ENCODE peak calls at places on chromosome 4, in six cellular contexts. One of them, this sample, is unnamed.

GRCh38 chr4:105936901-105937300 is 41.6 kb downstream of the NPNT start:
- DNase-seq in activated CD4-positive, alpha-beta T cell treated with anti-CD3 and anti-CD28 coated beads for 24 hours: no peak
- DNase-seq in bronchial epithelial cell: no peak
- DNase-seq in HT1080: no peak
- DNase-seq in NCI-H1092 treated with DMSO at 0.1 percent for 48 hours: no peak
- DNase-seq in iris pigment epithelial cell: no peak
- DNase-seq in this sample: no peak

GRCh38 chr4:10655968-10656367 is 28.6 kb downstream of the CLNK start:
- DNase-seq in activated CD4-positive, alpha-beta T cell treated with anti-CD3 and anti-CD28 coated beads for 24 hours: no peak
- DNase-seq in bronchial epithelial cell: peak
- DNase-seq in HT1080: peak
- DNase-seq in NCI-H1092 treated with DMSO at 0.1 percent for 48 hours: no peak
- DNase-seq in iris pigment epithelial cell: peak
- DNase-seq in this sample: peak

GRCh38 chr4:136751530-136751929 is 780.8 kb downstream of the PCDH18 start:
- DNase-seq in activated CD4-positive, alpha-beta T cell treated with anti-CD3 and anti-CD28 coated beads for 24 hours: no peak
- DNase-seq in bronchial epithelial cell: no peak
- DNase-seq in HT1080: no peak
- DNase-seq in NCI-H1092 treated with DMSO at 0.1 percent for 48 hours: no peak
- DNase-seq in iris pigment epithelial cell: no peak
- DNase-seq in this sample: no peak

GRCh38 chr4:177214935-177215334 is 94.7 kb upstream of the NEIL3 start:
- DNase-seq in activated CD4-positive, alpha-beta T cell treated with anti-CD3 and anti-CD28 coated beads for 24 hours: no peak
- DNase-seq in bronchial epithelial cell: peak
- DNase-seq in HT1080: peak
- DNase-seq in NCI-H1092 treated with DMSO at 0.1 percent for 48 hours: no peak
- DNase-seq in iris pigment epithelial cell: no peak
- DNase-seq in this sample: no peak

GRCh38 chr4:77625485-77625884 is 19.9 kb downstream of the CXCL13 start:
- DNase-seq in activated CD4-positive, alpha-beta T cell treated with anti-CD3 and anti-CD28 coated beads for 24 hours: no peak
- DNase-seq in bronchial epithelial cell: peak
- DNase-seq in HT1080: no peak
- DNase-seq in NCI-H1092 treated with DMSO at 0.1 percent for 48 hours: no peak
- DNase-seq in iris pigment epithelial cell: no peak
- DNase-seq in this sample: no peak

GRCh38 chr4:138308421-138308820 is 66.3 kb upstream of the SLC7A11 start:
- DNase-seq in activated CD4-positive, alpha-beta T cell treated with anti-CD3 and anti-CD28 coated beads for 24 hours: no peak
- DNase-seq in bronchial epithelial cell: peak
- DNase-seq in HT1080: peak
- DNase-seq in NCI-H1092 treated with DMSO at 0.1 percent for 48 hours: no peak
- DNase-seq in iris pigment epithelial cell: peak
- DNase-seq in this sample: peak

GRCh38 chr4:5632043-5632440 is 76.3 kb downstream of the EVC2 start:
- DNase-seq in activated CD4-positive, alpha-beta T cell treated with anti-CD3 and anti-CD28 coated beads for 24 hours: no peak
- DNase-seq in bronchial epithelial cell: no peak
- DNase-seq in HT1080: no peak
- DNase-seq in NCI-H1092 treated with DMSO at 0.1 percent for 48 hours: no peak
- DNase-seq in iris pigment epithelial cell: no peak
- DNase-seq in this sample: no peak

GRCh38 chr4:66489370-66489769 is 819.1 kb upstream of the EPHA5 start:
- DNase-seq in activated CD4-positive, alpha-beta T cell treated with anti-CD3 and anti-CD28 coated beads for 24 hours: no peak
- DNase-seq in bronchial epithelial cell: peak
- DNase-seq in HT1080: no peak
- DNase-seq in NCI-H1092 treated with DMSO at 0.1 percent for 48 hours: no peak
- DNase-seq in iris pigment epithelial cell: peak
- DNase-seq in this sample: no peak

GRCh38 chr4:36159208-36159607 is 85.1 kb downstream of the ARAP2 start:
- DNase-seq in activated CD4-positive, alpha-beta T cell treated with anti-CD3 and anti-CD28 coated beads for 24 hours: no peak
- DNase-seq in bronchial epithelial cell: no peak
- DNase-seq in HT1080: no peak
- DNase-seq in NCI-H1092 treated with DMSO at 0.1 percent for 48 hours: no peak
- DNase-seq in iris pigment epithelial cell: no peak
- DNase-seq in this sample: no peak

GRCh38 chr4:150231108-150231770 is 153.0 kb downstream of the DCLK2 start:
- DNase-seq in activated CD4-positive, alpha-beta T cell treated with anti-CD3 and anti-CD28 coated beads for 24 hours: no peak
- DNase-seq in bronchial epithelial cell: no peak
- DNase-seq in HT1080: no peak
- DNase-seq in NCI-H1092 treated with DMSO at 0.1 percent for 48 hours: peak
- DNase-seq in iris pigment epithelial cell: peak
- DNase-seq in this sample: no peak

GRCh38 chr4:15077969-15078368 is 75.7 kb downstream of the CPEB2 start:
- DNase-seq in activated CD4-positive, alpha-beta T cell treated with anti-CD3 and anti-CD28 coated beads for 24 hours: no peak
- DNase-seq in bronchial epithelial cell: peak
- DNase-seq in HT1080: peak
- DNase-seq in NCI-H1092 treated with DMSO at 0.1 percent for 48 hours: no peak
- DNase-seq in iris pigment epithelial cell: peak
- DNase-seq in this sample: peak

GRCh38 chr4:47536956-47537355 is 51.9 kb downstream of the ATP10D start:
- DNase-seq in activated CD4-positive, alpha-beta T cell treated with anti-CD3 and anti-CD28 coated beads for 24 hours: no peak
- DNase-seq in bronchial epithelial cell: no peak
- DNase-seq in HT1080: no peak
- DNase-seq in NCI-H1092 treated with DMSO at 0.1 percent for 48 hours: no peak
- DNase-seq in iris pigment epithelial cell: no peak
- DNase-seq in this sample: no peak

GRCh38 chr4:87574996-87575395 is 33.3 kb upstream of the DSPP start:
- DNase-seq in activated CD4-positive, alpha-beta T cell treated with anti-CD3 and anti-CD28 coated beads for 24 hours: no peak
- DNase-seq in bronchial epithelial cell: peak
- DNase-seq in HT1080: peak
- DNase-seq in NCI-H1092 treated with DMSO at 0.1 percent for 48 hours: no peak
- DNase-seq in iris pigment epithelial cell: peak
- DNase-seq in this sample: peak